ENCODE peak calls at places on chromosomes 12 and 14, in ten cellular contexts. C is HEK293T; K is foreskin fibroblast; E is activated T-helper 1 cell treated with anti-CD3 and anti-CD28 coated beads, Interleukin-12 subunit alpha, Interleukin-12 subunit beta, Interleukin-2, Interleukin-4 antibody, amounts not matched to agents 30 ng/mL and 10 ng/mL and 1 ng/mL, durations not matched to agents 14 hours and 24 hours and 36 hours; F is fibroblast of pulmonary artery; T is anterior cingulate cortex; Q is colonic mucosa; X is PC-3; M is cardiac muscle cell; I is activated CD4-positive, alpha-beta memory T cell treated with anti-CD3 and anti-CD28 coated beads for 36 hours. B is an unnamed sample.
A peak's percentile ranks its signal among the peaks of the same experiment; 100 is the strongest.

GRCh38 chr12:119181944-119182343 is 3.2 kb downstream of the HSPB8 start:
- DNase-seq in C (no peak), K (no peak), E (no peak), F (no peak), T (no peak), Q (no peak), X (no peak), M (no peak), I (no peak), B (no peak)

GRCh38 chr12:19031032-19031431 is 98.5 kb upstream of the PLEKHA5 start:
- DNase-seq in C (no peak), K (peak; percentile 80), E (no peak), F (peak; percentile 78), T (no peak), Q (no peak), X (peak; percentile 90), M (peak; percentile 77), I (no peak), B (no peak)

GRCh38 chr14:76582447-76582846 is 178.8 kb upstream of the VASH1 start:
- DNase-seq in C (no peak), K (no peak), E (no peak), F (no peak), T (no peak), Q (no peak), X (no peak), M (no peak), I (no peak), B (no peak)

GRCh38 chr12:79873223-79873622 is 61.7 kb downstream of the PPP1R12A start:
- DNase-seq in C (no peak), K (no peak), E (no peak), F (no peak), T (no peak), Q (no peak), X (no peak), M (no peak), I (no peak), B (no peak)

GRCh38 chr14:51478241-51478640 is 173.5 kb upstream of the FRMD6 start:
- DNase-seq in C (no peak), K (no peak), E (no peak), F (peak; percentile 32), T (no peak), Q (no peak), X (no peak), M (no peak), I (no peak), B (no peak)

GRCh38 chr14:34199585-34199984 is 248.7 kb upstream of the EGLN3 start:
- DNase-seq in C (no peak), K (peak; percentile 21), E (no peak), F (peak; percentile 7), T (no peak), Q (no peak), X (no peak), M (peak; percentile 21), I (peak; percentile 47), B (no peak)

GRCh38 chr12:12608557-12608957 is 3.1 kb upstream of the CREBL2 start:
- DNase-seq in C (no peak), K (no peak), E (no peak), F (peak; percentile 21), T (no peak), Q (no peak), X (peak; percentile 45), M (peak; percentile 25), I (peak; percentile 52), B (no peak)

GRCh38 chr12:76037130-76038105 is 5.8 kb upstream of the PHLDA1 start:
- DNase-seq in C (peak; percentile 52), K (peak; percentile 68), E (peak; percentile 26), F (peak; percentile 93), T (no peak), Q (peak; percentile 36), X (peak; percentile 85), M (peak; percentile 91), I (no peak), B (peak; percentile 48)

GRCh38 chr12:65593206-65593833 is 231.0 kb upstream of the HMGA2 start:
- DNase-seq in C (no peak), K (peak; percentile 52), E (no peak), F (no peak), T (no peak), Q (no peak), X (peak; percentile 80), M (no peak), I (no peak), B (no peak)

GRCh38 chr12:109720856-109721189 is 7.2 kb downstream of the FAM222A start:
- DNase-seq in C (no peak), K (no peak), E (no peak), F (no peak), T (no peak), Q (no peak), X (no peak), M (no peak), I (no peak), B (no peak)

GRCh38 chr12:120290541-120291312 is 976 bp downstream of the RNU4-2 start:
- DNase-seq in C (peak; percentile 17), K (no peak), E (peak; percentile 49), F (no peak), T (no peak), Q (peak; percentile 60), X (no peak), M (no peak), I (peak; percentile 42), B (peak; percentile 49)

GRCh38 chr14:105863296-105864108 is 337.1 kb downstream of the TMEM121 start:
- DNase-seq in C (no peak), K (no peak), E (no peak), F (no peak), T (no peak), Q (no peak), X (no peak), M (no peak), I (peak; percentile 8), B (peak; percentile 40)

GRCh38 chr12:6386038-6386437 is 2.1 kb downstream of the LTBR start:
- DNase-seq in C (no peak), K (no peak), E (no peak), F (no peak), T (no peak), Q (no peak), X (no peak), M (no peak), I (no peak), B (no peak)

GRCh38 chr12:84772281-84772680 is 140.3 kb downstream of the SLC6A15 start:
- DNase-seq in C (no peak), K (no peak), E (no peak), F (no peak), T (no peak), Q (no peak), X (peak; percentile 71), M (no peak), I (no peak), B (no peak)

GRCh38 chr12:128801879-128802391 is 21.8 kb downstream of the SLC15A4 start:
- DNase-seq in C (no peak), K (peak; percentile 30), E (no peak), F (peak; percentile 57), T (no peak), Q (no peak), X (peak; percentile 70), M (no peak), I (no peak), B (no peak)

GRCh38 chr12:22971247-22971646 is 346.3 kb downstream of the ETNK1 start:
- DNase-seq in C (no peak), K (no peak), E (no peak), F (no peak), T (no peak), Q (no peak), X (no peak), M (no peak), I (no peak), B (no peak)

GRCh38 chr12:12819752-12820311 is 6.7 kb downstream of the DDX47 start:
- DNase-seq in C (no peak), K (peak; percentile 97), E (no peak), F (peak; percentile 91), T (no peak), Q (no peak), X (peak; percentile 89), M (peak; percentile 87), I (no peak), B (no peak)

GRCh38 chr12:3990356-3990975 is 117.3 kb upstream of the PARP11 start:
- DNase-seq in C (no peak), K (no peak), E (no peak), F (no peak), T (no peak), Q (no peak), X (no peak), M (no peak), I (no peak), B (no peak)

GRCh38 chr14:64663174-64663573 is 41.0 kb upstream of the PLEKHG3 start:
- DNase-seq in C (no peak), K (no peak), E (no peak), F (no peak), T (no peak), Q (no peak), X (no peak), M (no peak), I (no peak), B (no peak)

GRCh38 chr12:5871741-5872140 is 73.3 kb downstream of the ANO2 start:
- DNase-seq in C (no peak), K (no peak), E (no peak), F (no peak), T (no peak), Q (no peak), X (no peak), M (no peak), I (no peak), B (no peak)

GRCh38 chr14:73759183-73759713 is 45.1 kb upstream of the PNMA1 start:
- DNase-seq in C (peak; percentile 67), K (peak; percentile 55), E (peak; percentile 48), F (peak; percentile 62), T (no peak), Q (peak; percentile 74), X (peak; percentile 56), M (peak; percentile 78), I (peak; percentile 65), B (peak; percentile 74)

B was measured in mucosa of descending colon.